ENCODE peak calls at places on chromosomes 11 and 22, in six cellular contexts. H is cardiac septum, C is HFFc6, S is prostate gland, G is HuH-7.5, L is head of caudate nucleus. F is an unnamed sample.

GRCh38 chr11:76225122-76225584 is 18.9 kb upstream of the WNT11 start:
- DNase-seq in H (no peak), G (no peak), C (no peak), S (no peak), L (no peak), F (no peak)

GRCh38 chr22:44202261-44202789 is 21.6 kb downstream of the PARVG start:
- DNase-seq in S (no peak), C (peak; percentile 59), L (no peak), H (no peak), G (no peak), F (no peak)

GRCh38 chr11:67289651-67290479 is 762 bp downstream of the ANKRD13D start:
- DNase-seq in H (peak; percentile 86), L (no peak), S (no peak), G (no peak), C (no peak), F (no peak)

GRCh38 chr22:45680932-45681700 is 9.5 kb downstream of the ATXN10 start:
- DNase-seq in S (no peak), C (peak; percentile 80), H (no peak), L (no peak), G (no peak), F (no peak)

GRCh38 chr11:77407613-77408012 is 66.3 kb downstream of the PAK1 start:
- DNase-seq in C (peak; percentile 78), S (peak; percentile 80), G (peak; percentile 40), H (no peak), L (no peak), F (peak; percentile 51)

GRCh38 chr11:83510530-83511449 is 224.6 kb upstream of the CCDC90B start:
- DNase-seq in G (no peak), H (no peak), L (no peak), C (no peak), S (no peak), F (no peak)

GRCh38 chr22:30159561-30160353 is 79.5 kb downstream of the HORMAD2 start:
- DNase-seq in S (peak; percentile 48), G (no peak), L (no peak), C (peak; percentile 22), H (no peak), F (no peak)

GRCh38 chr22:35480143-35480542 is 60.5 kb upstream of the RASD2 start:
- DNase-seq in H (no peak), L (no peak), G (no peak), C (peak; percentile 7), S (peak; percentile 90), F (no peak)

GRCh38 chr11:1150095-1150494 is 7.7 kb upstream of the MUC5AC start:
- DNase-seq in L (no peak), C (no peak), S (no peak), H (no peak), G (no peak), F (no peak)

GRCh38 chr11:112280268-112281126 is 19.8 kb upstream of the PLET1 start:
- DNase-seq in G (peak; percentile 51), S (peak; percentile 68), L (peak; percentile 75), C (peak; percentile 71), H (no peak), F (peak; percentile 65)

GRCh38 chr11:123473941-123474668 is 44.0 kb downstream of the GRAMD1B start:
- DNase-seq in S (no peak), G (no peak), C (peak; percentile 91), H (no peak), L (no peak), F (no peak)

GRCh38 chr11:113193894-113194293 is 120.5 kb upstream of the TTC12 start:
- DNase-seq in C (no peak), G (no peak), L (no peak), H (no peak), S (no peak), F (no peak)

GRCh38 chr11:63893355-63893754 is 23.6 kb downstream of the RCOR2 start:
- DNase-seq in C (no peak), H (no peak), S (no peak), G (no peak), L (no peak), F (no peak)

GRCh38 chr22:46769191-46769675 is 6.8 kb downstream of the TBC1D22A start:
- DNase-seq in S (no peak), L (no peak), H (peak; percentile 77), G (no peak), C (no peak), F (no peak)

F was measured in HCT116.